ENCODE peak calls at places on chromosomes 4 and X, in five cellular contexts. One of them, this sample, is unnamed.

GRCh38 chr4:16123356-16124084 is 39.7 kb upstream of the PROM1 start:
- DNase-seq in cardiac fibroblast: no peak
- DNase-seq in hypothalamus: no peak
- DNase-seq in activated effector memory CD4-positive, alpha-beta T cell treated with anti-CD3 and anti-CD28 coated beads, Interleukin-2, amount 50 U/mL, for 16 hours: no peak
- DNase-seq in activated T-cell treated with anti-CD3 and anti-CD28 coated beads for 48 hours: no peak
- DNase-seq in this sample: no peak

GRCh38 chr4:99968330-99968729 is 18.3 kb upstream of the H2AZ1 start:
- DNase-seq in cardiac fibroblast: peak
- DNase-seq in hypothalamus: no peak
- DNase-seq in activated effector memory CD4-positive, alpha-beta T cell treated with anti-CD3 and anti-CD28 coated beads, Interleukin-2, amount 50 U/mL, for 16 hours: no peak
- DNase-seq in activated T-cell treated with anti-CD3 and anti-CD28 coated beads for 48 hours: no peak
- DNase-seq in this sample: peak

GRCh38 chrX:54043696-54044125 is 562 bp downstream of the PHF8 start:
- DNase-seq in cardiac fibroblast: no peak
- DNase-seq in hypothalamus: peak
- DNase-seq in activated effector memory CD4-positive, alpha-beta T cell treated with anti-CD3 and anti-CD28 coated beads, Interleukin-2, amount 50 U/mL, for 16 hours: peak
- DNase-seq in activated T-cell treated with anti-CD3 and anti-CD28 coated beads for 48 hours: peak
- DNase-seq in this sample: no peak

GRCh38 chr4:11418610-11419009 is 10.1 kb downstream of the HS3ST1 start:
- DNase-seq in cardiac fibroblast: no peak
- DNase-seq in hypothalamus: no peak
- DNase-seq in activated effector memory CD4-positive, alpha-beta T cell treated with anti-CD3 and anti-CD28 coated beads, Interleukin-2, amount 50 U/mL, for 16 hours: no peak
- DNase-seq in activated T-cell treated with anti-CD3 and anti-CD28 coated beads for 48 hours: no peak
- DNase-seq in this sample: no peak

GRCh38 chrX:136209016-136209738 is 42.0 kb downstream of the MAP7D3 start:
- DNase-seq in cardiac fibroblast: peak
- DNase-seq in hypothalamus: peak
- DNase-seq in activated effector memory CD4-positive, alpha-beta T cell treated with anti-CD3 and anti-CD28 coated beads, Interleukin-2, amount 50 U/mL, for 16 hours: peak
- DNase-seq in activated T-cell treated with anti-CD3 and anti-CD28 coated beads for 48 hours: no peak
- DNase-seq in this sample: no peak

GRCh38 chrX:67555578-67556203 is 11.9 kb downstream of the AR start:
- DNase-seq in cardiac fibroblast: peak
- DNase-seq in hypothalamus: peak
- DNase-seq in activated effector memory CD4-positive, alpha-beta T cell treated with anti-CD3 and anti-CD28 coated beads, Interleukin-2, amount 50 U/mL, for 16 hours: peak
- DNase-seq in activated T-cell treated with anti-CD3 and anti-CD28 coated beads for 48 hours: no peak
- DNase-seq in this sample: peak

GRCh38 chr4:77617203-77617602 is 11.6 kb downstream of the CXCL13 start:
- DNase-seq in cardiac fibroblast: peak
- DNase-seq in hypothalamus: no peak
- DNase-seq in activated effector memory CD4-positive, alpha-beta T cell treated with anti-CD3 and anti-CD28 coated beads, Interleukin-2, amount 50 U/mL, for 16 hours: no peak
- DNase-seq in activated T-cell treated with anti-CD3 and anti-CD28 coated beads for 48 hours: no peak
- DNase-seq in this sample: no peak

GRCh38 chr4:70903282-70903603 is 1.1 kb downstream of the MOB1B start:
- DNase-seq in cardiac fibroblast: peak
- DNase-seq in hypothalamus: no peak
- DNase-seq in activated effector memory CD4-positive, alpha-beta T cell treated with anti-CD3 and anti-CD28 coated beads, Interleukin-2, amount 50 U/mL, for 16 hours: no peak
- DNase-seq in activated T-cell treated with anti-CD3 and anti-CD28 coated beads for 48 hours: no peak
- DNase-seq in this sample: no peak

GRCh38 chr4:168218663-168219062 is 99.9 kb downstream of the DDX60 start:
- DNase-seq in cardiac fibroblast: peak
- DNase-seq in hypothalamus: no peak
- DNase-seq in activated effector memory CD4-positive, alpha-beta T cell treated with anti-CD3 and anti-CD28 coated beads, Interleukin-2, amount 50 U/mL, for 16 hours: no peak
- DNase-seq in activated T-cell treated with anti-CD3 and anti-CD28 coated beads for 48 hours: no peak
- DNase-seq in this sample: peak

GRCh38 chrX:71195959-71196727 is 26.9 kb upstream of the GJB1 start:
- DNase-seq in cardiac fibroblast: no peak
- DNase-seq in hypothalamus: no peak
- DNase-seq in activated effector memory CD4-positive, alpha-beta T cell treated with anti-CD3 and anti-CD28 coated beads, Interleukin-2, amount 50 U/mL, for 16 hours: peak
- DNase-seq in activated T-cell treated with anti-CD3 and anti-CD28 coated beads for 48 hours: no peak
- DNase-seq in this sample: no peak

GRCh38 chr4:153731239-153731638 is 28.6 kb downstream of the RNF175 start:
- DNase-seq in cardiac fibroblast: peak
- DNase-seq in hypothalamus: no peak
- DNase-seq in activated effector memory CD4-positive, alpha-beta T cell treated with anti-CD3 and anti-CD28 coated beads, Interleukin-2, amount 50 U/mL, for 16 hours: no peak
- DNase-seq in activated T-cell treated with anti-CD3 and anti-CD28 coated beads for 48 hours: no peak
- DNase-seq in this sample: peak

GRCh38 chr4:7817877-7818675 is 121.6 kb downstream of the AFAP1 start:
- DNase-seq in cardiac fibroblast: no peak
- DNase-seq in hypothalamus: no peak
- DNase-seq in activated effector memory CD4-positive, alpha-beta T cell treated with anti-CD3 and anti-CD28 coated beads, Interleukin-2, amount 50 U/mL, for 16 hours: no peak
- DNase-seq in activated T-cell treated with anti-CD3 and anti-CD28 coated beads for 48 hours: no peak
- DNase-seq in this sample: no peak

GRCh38 chr4:35463251-35463952 is 780.9 kb downstream of the ARAP2 start:
- DNase-seq in cardiac fibroblast: no peak
- DNase-seq in hypothalamus: no peak
- DNase-seq in activated effector memory CD4-positive, alpha-beta T cell treated with anti-CD3 and anti-CD28 coated beads, Interleukin-2, amount 50 U/mL, for 16 hours: no peak
- DNase-seq in activated T-cell treated with anti-CD3 and anti-CD28 coated beads for 48 hours: no peak
- DNase-seq in this sample: no peak

GRCh38 chrX:115525486-115525885 is 35.5 kb upstream of the PLS3 start:
- DNase-seq in cardiac fibroblast: no peak
- DNase-seq in hypothalamus: no peak
- DNase-seq in activated effector memory CD4-positive, alpha-beta T cell treated with anti-CD3 and anti-CD28 coated beads, Interleukin-2, amount 50 U/mL, for 16 hours: no peak
- DNase-seq in activated T-cell treated with anti-CD3 and anti-CD28 coated beads for 48 hours: no peak
- DNase-seq in this sample: no peak

GRCh38 chrX:30904186-30904585 is 15.1 kb upstream of the TAB3 start:
- DNase-seq in cardiac fibroblast: no peak
- DNase-seq in hypothalamus: no peak
- DNase-seq in activated effector memory CD4-positive, alpha-beta T cell treated with anti-CD3 and anti-CD28 coated beads, Interleukin-2, amount 50 U/mL, for 16 hours: no peak
- DNase-seq in activated T-cell treated with anti-CD3 and anti-CD28 coated beads for 48 hours: no peak
- DNase-seq in this sample: no peak

GRCh38 chr4:8378101-8378724 is 62.3 kb downstream of the ACOX3 start:
- DNase-seq in cardiac fibroblast: no peak
- DNase-seq in hypothalamus: no peak
- DNase-seq in activated effector memory CD4-positive, alpha-beta T cell treated with anti-CD3 and anti-CD28 coated beads, Interleukin-2, amount 50 U/mL, for 16 hours: no peak
- DNase-seq in activated T-cell treated with anti-CD3 and anti-CD28 coated beads for 48 hours: no peak
- DNase-seq in this sample: no peak

GRCh38 chr4:8303485-8304281 is 34.1 kb downstream of the HTRA3 start:
- DNase-seq in cardiac fibroblast: peak
- DNase-seq in hypothalamus: no peak
- DNase-seq in activated effector memory CD4-positive, alpha-beta T cell treated with anti-CD3 and anti-CD28 coated beads, Interleukin-2, amount 50 U/mL, for 16 hours: peak
- DNase-seq in activated T-cell treated with anti-CD3 and anti-CD28 coated beads for 48 hours: no peak
- DNase-seq in this sample: peak

GRCh38 chrX:17456526-17456925 is 81.5 kb downstream of the NHS start:
- DNase-seq in cardiac fibroblast: no peak
- DNase-seq in hypothalamus: peak
- DNase-seq in activated effector memory CD4-positive, alpha-beta T cell treated with anti-CD3 and anti-CD28 coated beads, Interleukin-2, amount 50 U/mL, for 16 hours: no peak
- DNase-seq in activated T-cell treated with anti-CD3 and anti-CD28 coated beads for 48 hours: no peak
- DNase-seq in this sample: no peak

GRCh38 chr4:139951051-139951450 is 202.9 kb downstream of the MAML3 start:
- DNase-seq in cardiac fibroblast: peak
- DNase-seq in hypothalamus: no peak
- DNase-seq in activated effector memory CD4-positive, alpha-beta T cell treated with anti-CD3 and anti-CD28 coated beads, Interleukin-2, amount 50 U/mL, for 16 hours: no peak
- DNase-seq in activated T-cell treated with anti-CD3 and anti-CD28 coated beads for 48 hours: peak
- DNase-seq in this sample: peak

GRCh38 chr4:185144601-185145240 is 1.7 kb downstream of the SLC25A4 start:
- DNase-seq in cardiac fibroblast: no peak
- DNase-seq in hypothalamus: no peak
- DNase-seq in activated effector memory CD4-positive, alpha-beta T cell treated with anti-CD3 and anti-CD28 coated beads, Interleukin-2, amount 50 U/mL, for 16 hours: no peak
- DNase-seq in activated T-cell treated with anti-CD3 and anti-CD28 coated beads for 48 hours: no peak
- DNase-seq in this sample: no peak